ENCODE peak calls at places on chromosomes 2 and 18, in nine cellular contexts. One of them, this sample, is unnamed.

GRCh38 chr2:67579791-67580190 is 182.7 kb downstream of the ETAA1 start:
- DNase-seq in right atrium auricular region: no peak
- DNase-seq in RWPE1: no peak
- DNase-seq in aorta: no peak
- DNase-seq in BJ: no peak
- DNase-seq in stimulated activated CD4-positive, alpha-beta T cell treated with anti-CD3 and anti-CD28 coated beads, TNF-alpha, amount 100 ng/mL, for 4 hours: no peak
- DNase-seq in Peyer's patch: no peak
- DNase-seq in AG09309: no peak
- DNase-seq in C1 segment of cervical spinal cord: no peak
- DNase-seq in this sample: no peak

GRCh38 chr2:25078171-25079049 is 36.5 kb downstream of the EFR3B start:
- DNase-seq in AG09309: peak; percentile 35
- DNase-seq in aorta: no peak
- DNase-seq in C1 segment of cervical spinal cord: no peak
- DNase-seq in stimulated activated CD4-positive, alpha-beta T cell treated with anti-CD3 and anti-CD28 coated beads, TNF-alpha, amount 100 ng/mL, for 4 hours: no peak
- DNase-seq in right atrium auricular region: no peak
- DNase-seq in BJ: peak; percentile 62
- DNase-seq in Peyer's patch: no peak
- DNase-seq in RWPE1: peak; percentile 79
- DNase-seq in this sample: no peak

GRCh38 chr2:212975333-212975732 is 176.1 kb downstream of the IKZF2 start:
- DNase-seq in C1 segment of cervical spinal cord: no peak
- DNase-seq in right atrium auricular region: no peak
- DNase-seq in BJ: no peak
- DNase-seq in Peyer's patch: no peak
- DNase-seq in stimulated activated CD4-positive, alpha-beta T cell treated with anti-CD3 and anti-CD28 coated beads, TNF-alpha, amount 100 ng/mL, for 4 hours: no peak
- DNase-seq in AG09309: no peak
- DNase-seq in aorta: no peak
- DNase-seq in RWPE1: no peak
- DNase-seq in this sample: no peak

GRCh38 chr2:20314562-20315521 is 35.8 kb downstream of the PUM2 start:
- DNase-seq in Peyer's patch: no peak
- DNase-seq in RWPE1: no peak
- DNase-seq in BJ: no peak
- DNase-seq in stimulated activated CD4-positive, alpha-beta T cell treated with anti-CD3 and anti-CD28 coated beads, TNF-alpha, amount 100 ng/mL, for 4 hours: no peak
- DNase-seq in C1 segment of cervical spinal cord: no peak
- DNase-seq in right atrium auricular region: no peak
- DNase-seq in aorta: no peak
- DNase-seq in AG09309: no peak
- DNase-seq in this sample: no peak

GRCh38 chr2:121736462-121737336 is at the start of gene NIFK:
- DNase-seq in C1 segment of cervical spinal cord: peak; percentile 97
- DNase-seq in aorta: peak; percentile 100
- DNase-seq in right atrium auricular region: peak; percentile 98
- DNase-seq in AG09309: peak; percentile 83
- DNase-seq in Peyer's patch: peak; percentile 100
- DNase-seq in RWPE1: peak; percentile 97
- DNase-seq in BJ: peak; percentile 82
- DNase-seq in stimulated activated CD4-positive, alpha-beta T cell treated with anti-CD3 and anti-CD28 coated beads, TNF-alpha, amount 100 ng/mL, for 4 hours: peak; percentile 100
- DNase-seq in this sample: peak; percentile 99

GRCh38 chr2:211745295-211746097 is 793.1 kb downstream of the ERBB4 start:
- DNase-seq in C1 segment of cervical spinal cord: no peak
- DNase-seq in AG09309: peak; percentile 25
- DNase-seq in right atrium auricular region: no peak
- DNase-seq in Peyer's patch: no peak
- DNase-seq in RWPE1: peak; percentile 56
- DNase-seq in aorta: no peak
- DNase-seq in BJ: no peak
- DNase-seq in stimulated activated CD4-positive, alpha-beta T cell treated with anti-CD3 and anti-CD28 coated beads, TNF-alpha, amount 100 ng/mL, for 4 hours: no peak
- DNase-seq in this sample: peak; percentile 15

GRCh38 chr2:150619607-150620330 is 132.3 kb upstream of the RND3 start:
- DNase-seq in RWPE1: peak; percentile 34
- DNase-seq in stimulated activated CD4-positive, alpha-beta T cell treated with anti-CD3 and anti-CD28 coated beads, TNF-alpha, amount 100 ng/mL, for 4 hours: no peak
- DNase-seq in Peyer's patch: no peak
- DNase-seq in AG09309: no peak
- DNase-seq in C1 segment of cervical spinal cord: no peak
- DNase-seq in right atrium auricular region: no peak
- DNase-seq in aorta: no peak
- DNase-seq in BJ: no peak
- DNase-seq in this sample: no peak

GRCh38 chr2:219919506-219919905 is 292.1 kb downstream of the SLC4A3 start:
- DNase-seq in aorta: no peak
- DNase-seq in BJ: no peak
- DNase-seq in RWPE1: no peak
- DNase-seq in C1 segment of cervical spinal cord: no peak
- DNase-seq in right atrium auricular region: no peak
- DNase-seq in Peyer's patch: no peak
- DNase-seq in stimulated activated CD4-positive, alpha-beta T cell treated with anti-CD3 and anti-CD28 coated beads, TNF-alpha, amount 100 ng/mL, for 4 hours: no peak
- DNase-seq in AG09309: no peak
- DNase-seq in this sample: no peak

GRCh38 chr18:54075681-54076080 is 148.8 kb downstream of the MBD2 start:
- DNase-seq in aorta: no peak
- DNase-seq in stimulated activated CD4-positive, alpha-beta T cell treated with anti-CD3 and anti-CD28 coated beads, TNF-alpha, amount 100 ng/mL, for 4 hours: no peak
- DNase-seq in AG09309: no peak
- DNase-seq in C1 segment of cervical spinal cord: no peak
- DNase-seq in right atrium auricular region: no peak
- DNase-seq in RWPE1: peak; percentile 3
- DNase-seq in Peyer's patch: no peak
- DNase-seq in BJ: no peak
- DNase-seq in this sample: no peak

GRCh38 chr2:105919191-105919811 is 174.6 kb downstream of the NCK2 start:
- DNase-seq in Peyer's patch: no peak
- DNase-seq in BJ: no peak
- DNase-seq in aorta: peak; percentile 44
- DNase-seq in stimulated activated CD4-positive, alpha-beta T cell treated with anti-CD3 and anti-CD28 coated beads, TNF-alpha, amount 100 ng/mL, for 4 hours: no peak
- DNase-seq in C1 segment of cervical spinal cord: no peak
- DNase-seq in RWPE1: peak; percentile 37
- DNase-seq in AG09309: no peak
- DNase-seq in right atrium auricular region: peak; percentile 57
- DNase-seq in this sample: no peak

GRCh38 chr2:219002395-219003266 is 9.4 kb upstream of the CRYBA2 start:
- DNase-seq in C1 segment of cervical spinal cord: no peak
- DNase-seq in stimulated activated CD4-positive, alpha-beta T cell treated with anti-CD3 and anti-CD28 coated beads, TNF-alpha, amount 100 ng/mL, for 4 hours: no peak
- DNase-seq in aorta: no peak
- DNase-seq in AG09309: no peak
- DNase-seq in Peyer's patch: peak; percentile 90
- DNase-seq in right atrium auricular region: no peak
- DNase-seq in BJ: no peak
- DNase-seq in RWPE1: no peak
- DNase-seq in this sample: peak; percentile 73

GRCh38 chr2:217106650-217107014 is 246.8 kb upstream of the TNP1 start:
- DNase-seq in Peyer's patch: no peak
- DNase-seq in stimulated activated CD4-positive, alpha-beta T cell treated with anti-CD3 and anti-CD28 coated beads, TNF-alpha, amount 100 ng/mL, for 4 hours: no peak
- DNase-seq in aorta: no peak
- DNase-seq in BJ: no peak
- DNase-seq in RWPE1: peak; percentile 5
- DNase-seq in C1 segment of cervical spinal cord: no peak
- DNase-seq in AG09309: no peak
- DNase-seq in right atrium auricular region: no peak
- DNase-seq in this sample: no peak